ENCODE peak calls at places on chromosomes 2 and 18, in eight cellular contexts. H, V, C, Y, U, F, M and O are unnamed samples.

GRCh38 chr2:178273787-178274360 is 79.6 kb downstream of the OSBPL6 start:
- DNase-seq in H (no peak), V (no peak), C (no peak), Y (no peak), U (no peak), F (no peak), M (no peak), O (no peak)

GRCh38 chr2:121063471-121063870 is 221.5 kb downstream of the TFCP2L1 start:
- DNase-seq in H (no peak), V (no peak), C (no peak), Y (no peak), U (no peak), F (no peak), M (no peak), O (no peak)

GRCh38 chr2:149857344-149857743 is 269.8 kb upstream of the MMADHC start:
- DNase-seq in H (no peak), V (peak; percentile 55), C (peak; percentile 53), Y (no peak), U (no peak), F (no peak), M (peak; percentile 55), O (no peak)

GRCh38 chr2:232984451-232985207 is 28.4 kb downstream of the NGEF start:
- DNase-seq in H (no peak), V (no peak), C (no peak), Y (no peak), U (no peak), F (no peak), M (no peak), O (no peak)

GRCh38 chr18:25042641-25043051 is 309.3 kb downstream of the ZNF521 start:
- DNase-seq in H (no peak), V (no peak), C (no peak), Y (no peak), U (no peak), F (no peak), M (no peak), O (no peak)

GRCh38 chr2:144454466-144455287 is 65.2 kb downstream of the ZEB2 start:
- DNase-seq in H (no peak), V (no peak), C (no peak), Y (no peak), U (no peak), F (no peak), M (peak; percentile 58), O (no peak)

GRCh38 chr2:171410624-171411023 is 23.2 kb downstream of the METTL8 start:
- DNase-seq in H (no peak), V (peak; percentile 33), C (peak; percentile 34), Y (no peak), U (no peak), F (no peak), M (no peak), O (no peak)

GRCh38 chr2:67137699-67138098 is 259.4 kb upstream of the ETAA1 start:
- DNase-seq in H (no peak), V (no peak), C (peak; percentile 3), Y (no peak), U (no peak), F (no peak), M (no peak), O (no peak)

GRCh38 chr2:157625311-157625710 is 3.4 kb downstream of the ACVR1C start:
- DNase-seq in H (no peak), V (no peak), C (no peak), Y (peak; percentile 39), U (no peak), F (no peak), M (peak; percentile 3), O (no peak)

GRCh38 chr18:34726286-34727004 is 16.3 kb downstream of the DTNA start:
- DNase-seq in H (no peak), V (no peak), C (no peak), Y (no peak), U (no peak), F (no peak), M (no peak), O (no peak)

GRCh38 chr2:120436460-120436739 is 90.5 kb downstream of the INHBB start:
- DNase-seq in H (no peak), V (no peak), C (peak; percentile 5), Y (no peak), U (no peak), F (no peak), M (no peak), O (no peak)

GRCh38 chr18:73827801-73828200 is 319.8 kb downstream of the FBXO15 start:
- DNase-seq in H (no peak), V (no peak), C (no peak), Y (no peak), U (no peak), F (no peak), M (no peak), O (no peak)

GRCh38 chr2:86704482-86704971 is 15.6 kb upstream of the RMND5A start:
- DNase-seq in H (peak; percentile 52), V (peak; percentile 80), C (peak; percentile 76), Y (no peak), U (no peak), F (no peak), M (peak; percentile 94), O (no peak)

GRCh38 chr2:29525921-29526320 is 395.5 kb downstream of the ALK start:
- DNase-seq in H (no peak), V (no peak), C (no peak), Y (no peak), U (no peak), F (no peak), M (no peak), O (no peak)

GRCh38 chr2:201797175-201797840 is 9.0 kb upstream of the CDK15 start:
- DNase-seq in H (peak; percentile 30), V (peak; percentile 78), C (peak; percentile 63), Y (no peak), U (peak; percentile 4), F (no peak), M (peak; percentile 76), O (no peak)

GRCh38 chr2:108383146-108383830 is 5.5 kb downstream of the SULT1C4 start:
- DNase-seq in H (no peak), V (peak; percentile 25), C (no peak), Y (no peak), U (no peak), F (no peak), M (peak; percentile 49), O (no peak)

GRCh38 chr18:37565138-37565984 is at the start of gene CELF4:
- DNase-seq in H (no peak), V (no peak), C (peak; percentile 12), Y (no peak), U (peak; percentile 48), F (peak; percentile 77), M (no peak), O (peak; percentile 77)

GRCh38 chr2:67565761-67566160 is 168.6 kb downstream of the ETAA1 start:
- DNase-seq in H (peak; percentile 85), V (peak; percentile 84), C (peak; percentile 93), Y (no peak), U (no peak), F (no peak), M (peak; percentile 90), O (no peak)

GRCh38 chr2:220315098-220315785 is 687.8 kb downstream of the SLC4A3 start:
- DNase-seq in H (no peak), V (no peak), C (no peak), Y (no peak), U (no peak), F (no peak), M (no peak), O (no peak)

GRCh38 chr2:11656671-11657101 is 13.3 kb downstream of the NTSR2 start:
- DNase-seq in H (no peak), V (no peak), C (no peak), Y (no peak), U (no peak), F (no peak), M (no peak), O (no peak)

GRCh38 chr2:54906711-54907110 is 143.5 kb downstream of the RTN4 start:
- DNase-seq in H (no peak), V (no peak), C (no peak), Y (no peak), U (peak; percentile 81), F (no peak), M (no peak), O (no peak)

GRCh38 chr2:40957508-40957907 is 505.6 kb upstream of the SLC8A1 start:
- DNase-seq in H (no peak), V (no peak), C (peak; percentile 75), Y (no peak), U (no peak), F (no peak), M (peak; percentile 85), O (no peak)

GRCh38 chr18:42159146-42159545 is 204.1 kb downstream of the PIK3C3 start:
- DNase-seq in H (no peak), V (no peak), C (no peak), Y (no peak), U (no peak), F (no peak), M (no peak), O (no peak)

GRCh38 chr2:11344342-11344955 is at the start of gene ROCK2:
- DNase-seq in H (peak; percentile 60), V (peak; percentile 80), C (peak; percentile 81), Y (peak; percentile 58), U (peak; percentile 86), F (peak; percentile 89), M (peak; percentile 86), O (peak; percentile 87)

GRCh38 chr2:137547842-137548241 is 416.4 kb upstream of the HNMT start:
- DNase-seq in H (no peak), V (no peak), C (no peak), Y (no peak), U (no peak), F (no peak), M (no peak), O (no peak)

GRCh38 chr2:40439473-40439872 is 12.4 kb downstream of the SLC8A1 start:
- DNase-seq in H (peak; percentile 22), V (peak; percentile 35), C (peak; percentile 47), Y (no peak), U (no peak), F (no peak), M (peak; percentile 50), O (no peak)

GRCh38 chr2:237663517-237663916 is 36.1 kb downstream of the LRRFIP1 start:
- DNase-seq in H (no peak), V (no peak), C (no peak), Y (no peak), U (no peak), F (no peak), M (no peak), O (no peak)

GRCh38 chr2:196592331-196592911 is 47.1 kb upstream of the CCDC150 start:
- DNase-seq in H (no peak), V (peak; percentile 41), C (peak; percentile 53), Y (no peak), U (peak; percentile 34), F (peak; percentile 72), M (peak; percentile 71), O (no peak)

GRCh38 chr18:32378705-32379104 is 92.0 kb downstream of the GAREM1 start:
- DNase-seq in H (peak; percentile 45), V (no peak), C (peak; percentile 91), Y (no peak), U (no peak), F (peak; percentile 38), M (no peak), O (no peak)

GRCh38 chr2:239930378-239930777 is 94.8 kb downstream of the NDUFA10 start:
- DNase-seq in H (no peak), V (no peak), C (no peak), Y (no peak), U (no peak), F (no peak), M (no peak), O (no peak)

GRCh38 chr2:211157856-211158463 is 601.6 kb downstream of the CPS1 start:
- DNase-seq in H (no peak), V (peak; percentile 13), C (peak; percentile 85), Y (peak; percentile 40), U (peak; percentile 12), F (peak; percentile 80), M (peak; percentile 78), O (no peak)

GRCh38 chr18:39186008-39186407 is 1620.4 kb upstream of the CELF4 start:
- DNase-seq in H (no peak), V (no peak), C (no peak), Y (no peak), U (no peak), F (no peak), M (no peak), O (no peak)

GRCh38 chr18:57210101-57210661 is 63.3 kb downstream of the BOD1L2 start:
- DNase-seq in H (peak; percentile 26), V (peak; percentile 83), C (peak; percentile 71), Y (no peak), U (peak; percentile 82), F (peak; percentile 40), M (peak; percentile 91), O (peak; percentile 63)

GRCh38 chr2:148813603-148814065 is 61.4 kb upstream of the KIF5C start:
- DNase-seq in H (no peak), V (no peak), C (no peak), Y (no peak), U (no peak), F (no peak), M (no peak), O (peak; percentile 83)